ENCODE peak calls at places on chromosomes 4 and X, in four cellular contexts. P, D, N and H are unnamed samples.

GRCh38 chr4:176406297-176406696 is 86.5 kb downstream of the SPCS3 start:
- DNase-seq in N (no peak), P (no peak), D (no peak), H (no peak)

GRCh38 chrX:118499295-118499694 is 3.7 kb downstream of the DOCK11 start:
- DNase-seq in D (no peak), N (no peak), P (no peak), H (peak)

GRCh38 chrX:127038065-127038464 is 218.5 kb downstream of the PRR32 start:
- DNase-seq in P (no peak), D (peak), N (no peak), H (no peak)

GRCh38 chr4:124899997-124900396 is 187.5 kb upstream of the ANKRD50 start:
- DNase-seq in D (no peak), P (no peak), N (no peak), H (no peak)

GRCh38 chr4:2266181-2266580 is 4.3 kb upstream of the MXD4 start:
- DNase-seq in D (no peak), P (no peak), N (no peak), H (no peak)

GRCh38 chr4:118741456-118741855 is 56.3 kb downstream of the METTL14 start:
- DNase-seq in P (no peak), N (no peak), D (no peak), H (no peak)

GRCh38 chrX:5390376-5390775 is 838.3 kb downstream of the NLGN4X start:
- DNase-seq in N (no peak), P (no peak), D (no peak), H (no peak)

GRCh38 chr4:10183462-10183861 is 66.9 kb upstream of the WDR1 start:
- DNase-seq in N (no peak), D (no peak), P (no peak), H (no peak)

GRCh38 chrX:2907295-2907694 is 21.8 kb downstream of the ARSD start:
- DNase-seq in D (no peak), P (no peak), N (no peak), H (no peak)

GRCh38 chr4:39825741-39826231 is 127.8 kb downstream of the UBE2K start:
- DNase-seq in N (no peak), P (no peak), D (no peak), H (no peak)

GRCh38 chr4:71406459-71406963 is 67.7 kb downstream of the SLC4A4 start:
- DNase-seq in N (no peak), P (no peak), D (peak), H (no peak)

GRCh38 chrX:12245650-12246645 is 107.7 kb downstream of the FRMPD4 start:
- DNase-seq in P (no peak), D (no peak), N (no peak), H (no peak)

GRCh38 chr4:86497131-86497530 is 97.0 kb upstream of the PTPN13 start:
- DNase-seq in P (no peak), D (no peak), N (peak), H (no peak)

GRCh38 chr4:39066371-39066770 is 4.3 kb downstream of the KLHL5 start:
- DNase-seq in P (no peak), D (no peak), N (no peak), H (no peak)

GRCh38 chr4:179981161-179981560 is 2262.0 kb upstream of the TENM3 start:
- DNase-seq in D (no peak), P (no peak), N (no peak), H (no peak)

GRCh38 chrX:148049441-148049840 is 68.3 kb downstream of the FMR1NB start:
- DNase-seq in P (peak), N (no peak), D (peak), H (no peak)

GRCh38 chrX:72609313-72609712 is 36.7 kb upstream of the HDAC8 start:
- DNase-seq in D (peak), N (no peak), P (peak), H (no peak)

GRCh38 chr4:175891863-175892262 is 79.8 kb upstream of the GPM6A start:
- DNase-seq in P (peak), D (no peak), N (no peak), H (no peak)

GRCh38 chrX:134244043-134244442 is 7.1 kb downstream of the CCDC160 start:
- DNase-seq in N (no peak), P (no peak), D (no peak), H (no peak)

GRCh38 chr4:11074581-11075241 is 354.0 kb downstream of the HS3ST1 start:
- DNase-seq in D (no peak), N (no peak), P (no peak), H (no peak)

GRCh38 chr4:53361451-53361850 is 4.4 kb downstream of the SCFD2 start:
- DNase-seq in N (no peak), D (no peak), P (no peak), H (no peak)

GRCh38 chr4:67570537-67570936 is 12.0 kb downstream of the STAP1 start:
- DNase-seq in D (no peak), P (no peak), N (no peak), H (no peak)

GRCh38 chr4:67571975-67572374 is 13.4 kb downstream of the STAP1 start:
- DNase-seq in D (peak), N (no peak), P (no peak), H (no peak)

GRCh38 chr4:67565284-67565683 is 6.8 kb downstream of the STAP1 start:
- DNase-seq in D (no peak), N (no peak), P (no peak), H (no peak)

GRCh38 chr4:67566335-67566734 is 7.8 kb downstream of the STAP1 start:
- DNase-seq in D (no peak), P (no peak), N (no peak), H (no peak)

GRCh38 chr4:67568820-67569219 is 10.3 kb downstream of the STAP1 start:
- DNase-seq in N (no peak), P (no peak), D (no peak), H (no peak)
- TF ChIP-seq NR2C2 in N (no peak), P (no peak), D (no peak), H (no peak)

GRCh38 chr4:14269824-14270223 is 642.3 kb upstream of the BOD1L1 start:
- DNase-seq in D (no peak), P (no peak), N (peak), H (no peak)

GRCh38 chr4:14262221-14262620 is 634.7 kb upstream of the BOD1L1 start:
- DNase-seq in D (no peak), N (no peak), P (no peak), H (no peak)

GRCh38 chr4:14260591-14260990 is 633.1 kb upstream of the BOD1L1 start:
- DNase-seq in P (no peak), N (no peak), D (no peak), H (no peak)

GRCh38 chr4:14264437-14264836 is 636.9 kb upstream of the BOD1L1 start:
- DNase-seq in P (no peak), N (no peak), D (no peak), H (peak)

DNA sequence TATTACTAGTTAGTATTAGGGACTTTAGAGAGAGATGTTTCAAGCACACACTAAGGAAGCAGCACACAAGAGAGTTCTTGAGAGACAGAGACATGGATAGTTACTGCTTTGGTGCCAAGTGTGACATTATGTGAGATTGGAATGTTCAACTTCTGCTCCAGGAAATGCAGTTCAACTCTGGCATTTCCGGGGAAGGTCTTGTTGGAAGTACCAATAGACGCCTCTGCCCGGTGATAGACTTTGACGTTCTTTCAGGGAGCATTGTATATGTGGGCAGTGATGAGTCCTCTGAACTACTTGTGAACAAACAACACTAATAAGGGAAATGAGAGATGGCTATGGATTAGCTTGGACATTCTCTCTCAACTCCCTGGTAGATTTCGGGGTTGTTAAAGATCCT is 638.1 kb upstream of the BOD1L1 start:
- DNase-seq in N (no peak), P (no peak), D (no peak), H (no peak)
- TF ChIP-seq NR2C2 in N (no peak), P (no peak), D (no peak), H (no peak)

DNA sequence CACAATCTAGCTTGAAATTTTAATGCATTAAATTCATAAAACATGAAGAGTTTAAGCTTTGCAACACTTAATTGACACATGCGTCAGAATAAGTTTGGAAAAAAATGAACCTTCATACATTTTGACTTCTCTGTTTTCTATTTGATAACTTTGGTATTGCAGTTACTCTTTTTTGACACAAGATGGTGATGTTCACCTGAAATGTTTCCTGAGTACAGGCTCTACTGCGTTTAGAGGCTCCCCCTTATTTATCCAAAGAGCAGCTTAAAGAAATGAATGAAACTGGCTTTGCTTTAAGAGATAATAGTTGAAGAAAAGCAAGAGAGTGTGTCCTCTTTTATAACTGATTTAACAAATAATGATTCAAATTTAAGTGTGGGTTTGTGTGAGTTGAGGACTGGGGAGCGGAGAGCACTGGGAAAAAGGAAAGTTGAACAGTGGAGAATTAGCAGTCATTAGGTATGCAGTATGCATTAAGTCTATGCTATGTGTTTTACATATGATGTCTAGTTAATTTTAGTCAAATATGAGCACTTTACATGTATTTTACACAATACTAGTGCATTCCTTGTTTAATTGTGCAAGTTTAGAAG is 180.6 kb upstream of the NUDT6 start:
- DNase-seq in N (no peak), D (peak), P (peak), H (no peak)
- TF ChIP-seq NR2C2 in N (no peak), D (no peak), P (no peak), H (no peak)

GRCh38 chr4:41389356-41389755 is 132.6 kb downstream of the UCHL1 start:
- DNase-seq in D (no peak), N (no peak), P (no peak), H (no peak)
- TF ChIP-seq NR2C2 in D (no peak), N (no peak), P (no peak), H (no peak)

DNA sequence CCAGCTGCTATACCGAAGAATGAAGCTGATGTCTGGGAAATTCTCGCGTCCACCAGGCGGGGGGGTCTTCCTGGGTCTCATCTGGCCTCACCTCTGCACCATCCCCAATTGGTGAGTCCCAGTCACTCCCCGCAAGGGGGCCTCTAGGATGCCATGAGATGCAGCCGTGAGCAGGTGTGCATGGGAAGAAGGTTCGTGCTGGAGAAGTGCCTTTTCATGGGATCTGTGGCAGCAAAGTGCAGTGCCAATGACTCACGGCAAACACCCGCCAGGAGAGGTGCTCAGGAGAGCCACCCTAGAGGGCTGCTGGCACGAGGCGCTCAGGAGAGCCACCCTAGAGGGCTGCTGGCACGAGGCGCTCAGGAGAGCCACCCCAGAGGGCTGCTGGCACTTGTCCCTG is 55.1 kb downstream of the CPZ start:
- DNase-seq in N (no peak), D (no peak), P (no peak), H (no peak)
- TF ChIP-seq NR2C2 in N (no peak), D (no peak), P (no peak), H (no peak)

GRCh38 chrX:53085661-53086229 is 3.6 kb downstream of the TSPYL2 start:
- DNase-seq in P (no peak), N (no peak), D (no peak), H (no peak)
- TF ChIP-seq NR2C2 in P (no peak), N (no peak), D (no peak), H (no peak)

GRCh38 chrX:128518508-128518907 is 466.3 kb upstream of the ACTRT1 start:
- DNase-seq in D (no peak), P (peak), N (no peak), H (no peak)
- TF ChIP-seq NR2C2 in D (no peak), P (no peak), N (no peak), H (no peak)

DNA sequence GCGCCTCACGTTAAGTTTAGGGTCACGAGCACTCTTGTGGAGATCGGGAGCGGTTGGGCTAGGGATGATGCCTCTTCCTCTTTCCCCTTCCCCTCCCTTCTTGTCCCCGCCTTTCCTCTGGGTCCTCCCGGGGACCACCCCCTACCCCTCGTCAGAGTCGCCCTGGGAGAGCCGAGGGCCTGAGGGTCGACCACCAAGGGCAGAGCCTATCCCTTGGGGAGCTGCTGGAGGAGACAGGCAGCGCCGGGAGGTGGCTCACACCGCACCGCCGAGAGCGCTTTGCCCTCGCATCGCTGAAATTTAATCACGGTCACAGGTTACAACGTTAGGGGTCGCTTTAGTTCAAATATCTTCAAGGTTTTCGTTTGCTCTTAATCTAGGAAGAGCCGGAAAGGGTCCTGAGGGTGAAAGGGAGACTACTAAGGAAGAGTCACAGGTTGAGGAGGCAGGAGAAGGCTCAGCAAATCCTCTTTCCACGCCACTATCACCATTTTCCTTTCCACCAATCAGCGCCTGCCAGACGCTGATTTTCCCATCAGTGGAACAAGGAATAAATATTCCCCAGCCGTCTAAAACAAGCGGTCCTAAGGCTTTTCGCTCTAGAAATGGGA is 529 bp upstream of the SNCA start:
- DNase-seq in D (peak), N (no peak), P (no peak), H (peak)
- TF ChIP-seq NR2C2 in D (no peak), N (no peak), P (no peak), H (no peak)

DNA sequence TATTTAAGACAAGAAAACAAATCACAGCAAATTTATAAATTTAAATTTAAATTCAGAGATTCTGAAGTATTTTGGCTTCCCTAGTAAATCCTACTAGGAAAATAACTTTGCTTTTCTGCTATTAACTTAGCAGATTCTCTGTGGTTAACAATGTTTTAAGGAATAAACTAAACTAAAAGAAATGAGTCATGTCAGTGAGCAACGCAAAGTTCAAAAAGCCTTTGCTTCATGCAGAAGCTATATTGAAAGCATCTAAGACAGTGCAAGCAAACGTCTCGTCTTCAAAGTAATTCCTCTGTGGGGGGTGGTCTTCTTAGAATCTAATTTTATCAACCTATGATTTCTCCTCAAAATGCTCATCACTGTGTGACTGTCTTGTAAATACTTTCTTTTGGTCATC is 30.1 kb downstream of the GABRB1 start:
- DNase-seq in D (no peak), P (no peak), N (no peak), H (no peak)
- TF ChIP-seq NR2C2 in D (no peak), P (no peak), N (no peak), H (no peak)